ENCODE peak calls at places on chromosomes 6 and 20, in five cellular contexts. One of them, this sample, is unnamed. For H3K9me3, the result is how much of the 10 kb centered on the place peaks cover.

GRCh38 chr6:101534386-101534785 is 140.9 kb downstream of the GRIK2 start:
- DNase-seq in spleen: no peak
- DNase-seq in HCT116: no peak
- DNase-seq in DND-41: no peak
- DNase-seq in tibial artery: no peak
- DNase-seq in this sample: no peak

GRCh38 chr6:137799950-137800568 is 67.0 kb upstream of the TNFAIP3 start:
- DNase-seq in spleen: no peak
- DNase-seq in HCT116: peak
- DNase-seq in DND-41: peak
- DNase-seq in tibial artery: no peak
- DNase-seq in this sample: no peak

GRCh38 chr6:37624606-37625574 is 72.8 kb downstream of the MDGA1 start:
- DNase-seq in spleen: peak
- DNase-seq in HCT116: no peak
- DNase-seq in DND-41: no peak
- DNase-seq in tibial artery: no peak
- DNase-seq in this sample: no peak

GRCh38 chr6:138105446-138105845 is 1.8 kb downstream of the PERP start:
- DNase-seq in spleen: no peak
- DNase-seq in HCT116: no peak
- DNase-seq in DND-41: no peak
- DNase-seq in tibial artery: no peak
- DNase-seq in this sample: no peak

GRCh38 chr6:7051780-7052440 is 55.9 kb upstream of the RREB1 start:
- DNase-seq in spleen: peak
- DNase-seq in HCT116: no peak
- DNase-seq in DND-41: peak
- DNase-seq in tibial artery: no peak
- DNase-seq in this sample: no peak

GRCh38 chr20:14986656-14987055 is 649.2 kb upstream of the FLRT3 start:
- DNase-seq in spleen: no peak
- DNase-seq in HCT116: no peak
- DNase-seq in DND-41: no peak
- DNase-seq in tibial artery: no peak
- DNase-seq in this sample: no peak

GRCh38 chr6:68238097-68238597 is 396.9 kb upstream of the ADGRB3 start:
- DNase-seq in spleen: no peak
- DNase-seq in HCT116: no peak
- DNase-seq in DND-41: no peak
- DNase-seq in tibial artery: no peak
- DNase-seq in this sample: no peak

GRCh38 chr6:139014945-139015344 is 13.6 kb upstream of the ABRACL start:
- DNase-seq in spleen: no peak
- DNase-seq in HCT116: no peak
- DNase-seq in DND-41: no peak
- DNase-seq in tibial artery: no peak
- DNase-seq in this sample: no peak

GRCh38 chr20:49538950-49539349 is 29.0 kb downstream of the PTGIS start:
- DNase-seq in spleen: no peak
- DNase-seq in HCT116: no peak
- DNase-seq in DND-41: no peak
- DNase-seq in tibial artery: no peak
- DNase-seq in this sample: no peak

GRCh38 chr6:83853178-83853967 is at the start of gene RIPPLY2:
- DNase-seq in spleen: peak
- DNase-seq in HCT116: no peak
- DNase-seq in DND-41: no peak
- DNase-seq in tibial artery: peak
- DNase-seq in this sample: no peak

GRCh38 chr6:14567031-14567430 is 449.5 kb downstream of the CD83 start:
- DNase-seq in spleen: no peak
- DNase-seq in HCT116: no peak
- DNase-seq in DND-41: no peak
- DNase-seq in tibial artery: no peak
- DNase-seq in this sample: no peak

DNA sequence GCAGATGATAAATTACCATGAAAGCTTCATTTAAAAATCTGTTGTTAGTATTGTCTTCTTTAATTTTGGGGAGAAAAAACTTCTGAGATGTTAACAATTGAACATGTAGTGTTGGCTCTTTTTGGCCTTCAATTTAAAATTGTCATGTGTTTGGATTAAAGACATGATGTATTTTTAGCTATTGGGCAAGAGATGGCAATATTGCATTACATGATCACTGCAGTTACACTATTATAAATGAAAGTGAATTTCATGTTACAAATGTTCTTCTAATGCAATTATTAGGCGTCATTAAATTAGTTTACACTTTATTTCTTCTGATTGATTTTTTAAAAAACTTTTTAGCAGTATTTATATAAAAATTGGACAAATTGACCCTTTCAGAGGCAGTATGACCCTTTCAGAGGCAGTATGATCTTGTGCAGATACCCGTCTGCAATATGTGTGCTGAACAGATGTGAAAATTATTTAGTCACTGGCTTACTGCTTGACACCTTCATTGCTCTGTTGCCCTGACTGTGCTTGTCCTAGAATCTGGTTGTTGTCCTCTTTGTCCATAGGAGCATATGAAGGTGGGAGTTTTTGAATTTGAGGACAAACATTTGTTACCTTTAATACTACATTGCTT is 25.8 kb downstream of the CDKAL1 start:
- DNase-seq in spleen: no peak
- DNase-seq in HCT116: no peak
- DNase-seq in DND-41: no peak
- DNase-seq in tibial artery: no peak
- DNase-seq in this sample: no peak
- TF ChIP-seq CTCF in spleen: no peak
- TF ChIP-seq CTCF in HCT116: no peak
- TF ChIP-seq CTCF in DND-41: peak
- TF ChIP-seq CTCF in tibial artery: no peak
- TF ChIP-seq CTCF in this sample: no peak

DNA sequence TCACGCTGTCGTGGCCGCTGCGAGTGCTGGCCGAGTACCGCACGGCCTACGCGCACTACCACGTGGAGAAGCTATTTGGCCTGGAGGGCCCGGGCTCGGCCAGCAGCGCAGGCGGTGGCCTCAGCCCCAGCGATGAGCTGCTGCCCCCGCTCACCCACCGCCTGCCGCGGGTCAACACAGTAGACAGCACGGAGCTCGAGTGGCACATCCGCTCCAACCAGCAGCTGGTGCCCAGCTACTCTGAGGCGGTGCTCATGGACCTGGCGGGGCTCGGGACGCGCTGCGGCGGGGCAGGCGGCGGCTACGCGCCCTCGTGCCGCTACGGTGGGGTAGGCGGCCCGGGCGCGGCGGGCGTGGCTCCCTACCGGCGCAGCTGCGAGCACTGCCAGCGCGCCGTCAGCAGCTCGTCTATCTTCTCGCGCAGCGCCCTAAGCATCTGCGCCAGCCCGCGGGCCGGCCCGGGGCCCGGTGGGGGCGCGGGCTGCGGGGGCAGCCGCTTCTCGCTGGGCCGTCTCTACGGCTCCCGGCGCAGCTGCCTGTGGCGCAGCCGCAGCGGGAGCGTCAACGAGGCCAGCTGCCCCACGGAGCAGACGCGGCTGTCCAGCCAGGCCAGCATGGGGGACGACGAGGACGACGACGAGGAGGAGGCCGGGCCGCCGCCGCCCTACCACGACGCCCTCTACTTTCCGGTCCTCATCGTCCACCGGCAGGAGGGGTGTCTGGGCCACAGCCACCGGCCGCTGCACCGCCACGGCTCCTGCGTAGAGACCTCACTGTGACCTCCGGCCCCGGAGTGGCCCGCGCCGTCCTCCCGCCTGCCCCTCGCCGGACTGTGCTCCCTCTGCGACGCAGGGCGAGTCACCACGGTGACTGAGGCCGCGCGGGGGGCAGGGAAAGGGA is 5.7 kb downstream of the TMEM151B start:
- DNase-seq in spleen: no peak
- DNase-seq in HCT116: no peak
- DNase-seq in DND-41: no peak
- DNase-seq in tibial artery: no peak
- DNase-seq in this sample: no peak
- H3K4me3 ChIP-seq in spleen: peak
- H3K4me3 ChIP-seq in HCT116: no peak
- H3K4me3 ChIP-seq in DND-41: no peak
- H3K4me3 ChIP-seq in tibial artery: peak
- H3K4me3 ChIP-seq in this sample: peak

GRCh38 chr6:165001502-165002157 is 307.8 kb downstream of the C6orf118 start:
- DNase-seq in spleen: no peak
- DNase-seq in HCT116: no peak
- DNase-seq in DND-41: no peak
- DNase-seq in tibial artery: no peak
- DNase-seq in this sample: no peak

GRCh38 chr6:164998297-164998696 is 311.1 kb downstream of the C6orf118 start:
- DNase-seq in spleen: no peak
- DNase-seq in HCT116: no peak
- DNase-seq in DND-41: no peak
- DNase-seq in tibial artery: no peak
- DNase-seq in this sample: no peak

GRCh38 chr6:165002866-165003265 is 306.5 kb downstream of the C6orf118 start:
- DNase-seq in spleen: no peak
- DNase-seq in HCT116: no peak
- DNase-seq in DND-41: no peak
- DNase-seq in tibial artery: no peak
- DNase-seq in this sample: no peak

GRCh38 chr6:165002358-165002757 is 307.0 kb downstream of the C6orf118 start:
- DNase-seq in spleen: no peak
- DNase-seq in HCT116: no peak
- DNase-seq in DND-41: no peak
- DNase-seq in tibial artery: no peak
- DNase-seq in this sample: no peak
- H3K9me3 ChIP-seq in spleen: under half
- H3K9me3 ChIP-seq in HCT116: under half
- H3K9me3 ChIP-seq in DND-41: under half
- H3K9me3 ChIP-seq in tibial artery: under half
- H3K9me3 ChIP-seq in this sample: under half

GRCh38 chr6:45500924-45501816 is 123.4 kb upstream of the SUPT3H start:
- DNase-seq in spleen: no peak
- DNase-seq in HCT116: peak
- DNase-seq in DND-41: no peak
- DNase-seq in tibial artery: no peak
- DNase-seq in this sample: no peak
- TF ChIP-seq CTCF in spleen: no peak
- TF ChIP-seq CTCF in HCT116: peak
- TF ChIP-seq CTCF in DND-41: no peak
- TF ChIP-seq CTCF in tibial artery: no peak
- TF ChIP-seq CTCF in this sample: no peak

GRCh38 chr6:29557320-29557719 is 2.2 kb downstream of the UBD start:
- DNase-seq in spleen: no peak
- DNase-seq in HCT116: no peak
- DNase-seq in DND-41: no peak
- DNase-seq in tibial artery: no peak
- DNase-seq in this sample: no peak

GRCh38 chr6:29547573-29547972 is 12.0 kb downstream of the UBD start:
- DNase-seq in spleen: no peak
- DNase-seq in HCT116: no peak
- DNase-seq in DND-41: no peak
- DNase-seq in tibial artery: no peak
- DNase-seq in this sample: no peak

GRCh38 chr6:29553268-29554057 is 6.1 kb downstream of the UBD start:
- DNase-seq in spleen: peak
- DNase-seq in HCT116: no peak
- DNase-seq in DND-41: no peak
- DNase-seq in tibial artery: no peak
- DNase-seq in this sample: no peak

GRCh38 chr6:29554764-29555163 is 4.8 kb downstream of the UBD start:
- DNase-seq in spleen: no peak
- DNase-seq in HCT116: no peak
- DNase-seq in DND-41: no peak
- DNase-seq in tibial artery: no peak
- DNase-seq in this sample: no peak

GRCh38 chr6:29552512-29553051 is 7.0 kb downstream of the UBD start:
- DNase-seq in spleen: no peak
- DNase-seq in HCT116: peak
- DNase-seq in DND-41: no peak
- DNase-seq in tibial artery: no peak
- DNase-seq in this sample: peak
- H3K4me3 ChIP-seq in spleen: peak
- H3K4me3 ChIP-seq in HCT116: no peak
- H3K4me3 ChIP-seq in DND-41: no peak
- H3K4me3 ChIP-seq in tibial artery: peak
- H3K4me3 ChIP-seq in this sample: no peak

GRCh38 chr6:125453516-125453915 is 151.7 kb upstream of the HDDC2 start:
- DNase-seq in spleen: no peak
- DNase-seq in HCT116: no peak
- DNase-seq in DND-41: no peak
- DNase-seq in tibial artery: no peak
- DNase-seq in this sample: no peak

DNA sequence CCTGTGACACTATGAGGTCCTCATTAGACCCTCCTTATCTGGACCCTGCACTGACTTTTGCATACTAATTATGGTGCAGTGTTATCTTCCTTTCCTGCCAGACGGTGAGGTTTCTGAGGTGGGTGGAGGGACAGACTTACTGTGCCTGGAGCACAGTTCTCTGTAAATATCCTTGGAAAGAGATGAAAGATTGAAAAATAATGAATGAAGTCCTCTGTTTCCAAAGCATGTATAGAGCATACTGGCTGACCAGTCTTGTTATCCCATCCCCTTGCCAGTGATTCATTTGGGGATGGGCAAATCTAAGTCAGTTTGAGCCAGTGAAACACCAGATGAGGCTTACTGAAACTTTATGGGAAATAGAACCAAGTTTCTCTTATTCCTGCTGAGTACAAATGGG is 152.6 kb upstream of the HDDC2 start:
- DNase-seq in spleen: no peak
- DNase-seq in HCT116: no peak
- DNase-seq in DND-41: no peak
- DNase-seq in tibial artery: no peak
- DNase-seq in this sample: no peak
- H3K9me3 ChIP-seq in spleen: under half
- H3K9me3 ChIP-seq in HCT116: under half
- H3K9me3 ChIP-seq in DND-41: under half
- H3K9me3 ChIP-seq in tibial artery: under half
- H3K9me3 ChIP-seq in this sample: under half

GRCh38 chr20:52191132-52191435 is 495 bp downstream of the ZFP64 start:
- DNase-seq in spleen: no peak
- DNase-seq in HCT116: no peak
- DNase-seq in DND-41: no peak
- DNase-seq in tibial artery: no peak
- DNase-seq in this sample: no peak

GRCh38 chr20:52193886-52194545 is 2.4 kb upstream of the ZFP64 start:
- DNase-seq in spleen: no peak
- DNase-seq in HCT116: no peak
- DNase-seq in DND-41: no peak
- DNase-seq in tibial artery: no peak
- DNase-seq in this sample: no peak

GRCh38 chr20:52193133-52193532 is 1.6 kb upstream of the ZFP64 start:
- DNase-seq in spleen: no peak
- DNase-seq in HCT116: no peak
- DNase-seq in DND-41: no peak
- DNase-seq in tibial artery: no peak
- DNase-seq in this sample: no peak

GRCh38 chr20:52191436-52192295 is at the start of gene ZFP64:
- DNase-seq in spleen: peak
- DNase-seq in HCT116: peak
- DNase-seq in DND-41: peak
- DNase-seq in tibial artery: peak
- DNase-seq in this sample: peak

GRCh38 chr20:52192296-52193007 is 873 bp upstream of the ZFP64 start:
- DNase-seq in spleen: no peak
- DNase-seq in HCT116: peak
- DNase-seq in DND-41: no peak
- DNase-seq in tibial artery: no peak
- DNase-seq in this sample: no peak
- TF ChIP-seq CTCF in spleen: no peak
- TF ChIP-seq CTCF in HCT116: peak
- TF ChIP-seq CTCF in DND-41: peak
- TF ChIP-seq CTCF in tibial artery: no peak
- TF ChIP-seq CTCF in this sample: no peak